ENCODE peak calls at places on chromosome 2, in nine cellular contexts. One of them, this sample, is unnamed.

GRCh38 chr2:237485844-237486243 is 1.2 kb upstream of the MLPH start:
- DNase-seq in GM23248: no peak
- DNase-seq in NCI-H1930: no peak
- DNase-seq in GM10248: no peak
- DNase-seq in SW 1271: no peak
- DNase-seq in RWPE1: no peak
- DNase-seq in Kasumi-1: no peak
- DNase-seq in prostate gland: no peak
- DNase-seq in right lobe of liver: no peak
- DNase-seq in this sample: no peak

GRCh38 chr2:167264380-167264779 is 376.1 kb downstream of the XIRP2 start:
- DNase-seq in GM23248: peak; percentile 16
- DNase-seq in NCI-H1930: peak; percentile 8
- DNase-seq in GM10248: no peak
- DNase-seq in SW 1271: peak; percentile 27
- DNase-seq in RWPE1: no peak
- DNase-seq in Kasumi-1: peak; percentile 36
- DNase-seq in prostate gland: no peak
- DNase-seq in right lobe of liver: no peak
- DNase-seq in this sample: no peak

GRCh38 chr2:8608411-8608954 is 73.4 kb upstream of the ID2 start:
- DNase-seq in GM23248: peak; percentile 26
- DNase-seq in NCI-H1930: no peak
- DNase-seq in GM10248: no peak
- DNase-seq in SW 1271: no peak
- DNase-seq in RWPE1: no peak
- DNase-seq in Kasumi-1: no peak
- DNase-seq in prostate gland: no peak
- DNase-seq in right lobe of liver: no peak
- DNase-seq in this sample: no peak

GRCh38 chr2:126766897-126767296 is 110.9 kb downstream of the GYPC start:
- DNase-seq in GM23248: no peak
- DNase-seq in NCI-H1930: no peak
- DNase-seq in GM10248: no peak
- DNase-seq in SW 1271: no peak
- DNase-seq in RWPE1: no peak
- DNase-seq in Kasumi-1: no peak
- DNase-seq in prostate gland: no peak
- DNase-seq in right lobe of liver: no peak
- DNase-seq in this sample: no peak

GRCh38 chr2:241796610-241797138 is 12.3 kb upstream of the NEU4 start:
- DNase-seq in GM23248: no peak
- DNase-seq in NCI-H1930: no peak
- DNase-seq in GM10248: no peak
- DNase-seq in SW 1271: no peak
- DNase-seq in RWPE1: no peak
- DNase-seq in Kasumi-1: no peak
- DNase-seq in prostate gland: no peak
- DNase-seq in right lobe of liver: no peak
- DNase-seq in this sample: no peak

GRCh38 chr2:33212151-33212550 is 264.3 kb upstream of the RASGRP3 start:
- DNase-seq in GM23248: peak; percentile 93
- DNase-seq in NCI-H1930: no peak
- DNase-seq in GM10248: no peak
- DNase-seq in SW 1271: no peak
- DNase-seq in RWPE1: no peak
- DNase-seq in Kasumi-1: no peak
- DNase-seq in prostate gland: no peak
- DNase-seq in right lobe of liver: no peak
- DNase-seq in this sample: no peak

GRCh38 chr2:177101930-177102329 is 110.7 kb upstream of the HNRNPA3 start:
- DNase-seq in GM23248: no peak
- DNase-seq in NCI-H1930: no peak
- DNase-seq in GM10248: no peak
- DNase-seq in SW 1271: no peak
- DNase-seq in RWPE1: no peak
- DNase-seq in Kasumi-1: no peak
- DNase-seq in prostate gland: no peak
- DNase-seq in right lobe of liver: no peak
- DNase-seq in this sample: no peak

GRCh38 chr2:25251461-25252273 is 83.3 kb upstream of the POMC start:
- DNase-seq in GM23248: peak; percentile 56
- DNase-seq in NCI-H1930: peak; percentile 28
- DNase-seq in GM10248: peak; percentile 88
- DNase-seq in SW 1271: no peak
- DNase-seq in RWPE1: peak; percentile 68
- DNase-seq in Kasumi-1: peak; percentile 37
- DNase-seq in prostate gland: peak; percentile 51
- DNase-seq in right lobe of liver: peak; percentile 76
- DNase-seq in this sample: no peak

GRCh38 chr2:221563601-221564000 is 8.5 kb downstream of the EPHA4 start:
- DNase-seq in GM23248: no peak
- DNase-seq in NCI-H1930: no peak
- DNase-seq in GM10248: no peak
- DNase-seq in SW 1271: no peak
- DNase-seq in RWPE1: no peak
- DNase-seq in Kasumi-1: no peak
- DNase-seq in prostate gland: no peak
- DNase-seq in right lobe of liver: no peak
- DNase-seq in this sample: no peak

GRCh38 chr2:130872276-130873125 is 35.8 kb downstream of the ARHGEF4 start:
- DNase-seq in GM23248: no peak
- DNase-seq in NCI-H1930: no peak
- DNase-seq in GM10248: no peak
- DNase-seq in SW 1271: no peak
- DNase-seq in RWPE1: no peak
- DNase-seq in Kasumi-1: no peak
- DNase-seq in prostate gland: no peak
- DNase-seq in right lobe of liver: no peak
- DNase-seq in this sample: no peak

GRCh38 chr2:28394331-28394877 is 1.7 kb downstream of the FOSL2 start:
- DNase-seq in GM23248: peak; percentile 82
- DNase-seq in NCI-H1930: no peak
- DNase-seq in GM10248: no peak
- DNase-seq in SW 1271: peak; percentile 42
- DNase-seq in RWPE1: no peak
- DNase-seq in Kasumi-1: peak; percentile 25
- DNase-seq in prostate gland: peak; percentile 90
- DNase-seq in right lobe of liver: peak; percentile 67
- DNase-seq in this sample: no peak

GRCh38 chr2:237687666-237688065 is 60.3 kb downstream of the LRRFIP1 start:
- DNase-seq in GM23248: peak; percentile 100
- DNase-seq in NCI-H1930: no peak
- DNase-seq in GM10248: peak; percentile 73
- DNase-seq in SW 1271: peak; percentile 67
- DNase-seq in RWPE1: peak; percentile 79
- DNase-seq in Kasumi-1: peak; percentile 3
- DNase-seq in prostate gland: no peak
- DNase-seq in right lobe of liver: no peak
- DNase-seq in this sample: peak; percentile 65

GRCh38 chr2:90069290-90069894 is 1377.9 kb downstream of the RPIA start:
- DNase-seq in GM23248: peak; percentile 66
- DNase-seq in NCI-H1930: peak; percentile 45
- DNase-seq in GM10248: peak; percentile 49
- DNase-seq in SW 1271: peak; percentile 46
- DNase-seq in RWPE1: peak; percentile 25
- DNase-seq in Kasumi-1: peak; percentile 27
- DNase-seq in prostate gland: no peak
- DNase-seq in right lobe of liver: peak; percentile 68
- DNase-seq in this sample: no peak

GRCh38 chr2:149781263-149781808 is 193.8 kb upstream of the MMADHC start:
- DNase-seq in GM23248: no peak
- DNase-seq in NCI-H1930: no peak
- DNase-seq in GM10248: no peak
- DNase-seq in SW 1271: no peak
- DNase-seq in RWPE1: no peak
- DNase-seq in Kasumi-1: no peak
- DNase-seq in prostate gland: peak; percentile 10
- DNase-seq in right lobe of liver: no peak
- DNase-seq in this sample: no peak

GRCh38 chr2:235908826-235909225 is 259.4 kb downstream of the GBX2 start:
- DNase-seq in GM23248: no peak
- DNase-seq in NCI-H1930: no peak
- DNase-seq in GM10248: peak; percentile 65
- DNase-seq in SW 1271: no peak
- DNase-seq in RWPE1: no peak
- DNase-seq in Kasumi-1: no peak
- DNase-seq in prostate gland: no peak
- DNase-seq in right lobe of liver: no peak
- DNase-seq in this sample: no peak

GRCh38 chr2:41940715-41941114 is 107.1 kb upstream of the PKDCC start:
- DNase-seq in GM23248: no peak
- DNase-seq in NCI-H1930: no peak
- DNase-seq in GM10248: no peak
- DNase-seq in SW 1271: no peak
- DNase-seq in RWPE1: no peak
- DNase-seq in Kasumi-1: no peak
- DNase-seq in prostate gland: no peak
- DNase-seq in right lobe of liver: no peak
- DNase-seq in this sample: no peak

GRCh38 chr2:197803033-197803444 is 1.4 kb upstream of the PLCL1 start:
- DNase-seq in GM23248: peak; percentile 75
- DNase-seq in NCI-H1930: peak; percentile 19
- DNase-seq in GM10248: peak; percentile 53
- DNase-seq in SW 1271: peak; percentile 52
- DNase-seq in RWPE1: peak; percentile 52
- DNase-seq in Kasumi-1: peak; percentile 95
- DNase-seq in prostate gland: peak; percentile 23
- DNase-seq in right lobe of liver: no peak
- DNase-seq in this sample: no peak

GRCh38 chr2:15561574-15562344 is 625 bp upstream of the NBAS start:
- DNase-seq in GM23248: peak; percentile 70
- DNase-seq in NCI-H1930: no peak
- DNase-seq in GM10248: peak; percentile 29
- DNase-seq in SW 1271: no peak
- DNase-seq in RWPE1: peak; percentile 18
- DNase-seq in Kasumi-1: peak; percentile 80
- DNase-seq in prostate gland: peak; percentile 19
- DNase-seq in right lobe of liver: no peak
- DNase-seq in this sample: no peak

GRCh38 chr2:201470821-201471731 is 19.5 kb downstream of the STRADB start:
- DNase-seq in GM23248: peak; percentile 12
- DNase-seq in NCI-H1930: no peak
- DNase-seq in GM10248: no peak
- DNase-seq in SW 1271: no peak
- DNase-seq in RWPE1: no peak
- DNase-seq in Kasumi-1: no peak
- DNase-seq in prostate gland: no peak
- DNase-seq in right lobe of liver: no peak
- DNase-seq in this sample: no peak